ENCODE peak calls at places on chromosomes 11 and 22, in four cellular contexts. One of them, this sample, is unnamed.

GRCh38 chr11:3126207-3126865 is 38.8 kb downstream of the OSBPL5 start:
- DNase-seq in IMR-90: no peak
- DNase-seq in LNCaP clone FGC: peak
- DNase-seq in astrocyte of the cerebellum: no peak
- DNase-seq in this sample: no peak

GRCh38 chr11:62577046-62577708 is 3.5 kb upstream of the EEF1G start:
- DNase-seq in IMR-90: peak
- DNase-seq in LNCaP clone FGC: no peak
- DNase-seq in astrocyte of the cerebellum: no peak
- DNase-seq in this sample: no peak

GRCh38 chr22:39999144-39999757 is 4.5 kb downstream of the FAM83F start:
- DNase-seq in IMR-90: peak
- DNase-seq in LNCaP clone FGC: no peak
- DNase-seq in astrocyte of the cerebellum: no peak
- DNase-seq in this sample: no peak

GRCh38 chr22:32951081-32951806 is 106.9 kb downstream of the SYN3 start:
- DNase-seq in IMR-90: no peak
- DNase-seq in LNCaP clone FGC: no peak
- DNase-seq in astrocyte of the cerebellum: no peak
- DNase-seq in this sample: no peak

GRCh38 chr11:7353100-7353499 is 101.4 kb downstream of the SYT9 start:
- DNase-seq in IMR-90: no peak
- DNase-seq in LNCaP clone FGC: no peak
- DNase-seq in astrocyte of the cerebellum: no peak
- DNase-seq in this sample: no peak

GRCh38 chr11:122287401-122287800 is 171.4 kb upstream of the BLID start:
- DNase-seq in IMR-90: no peak
- DNase-seq in LNCaP clone FGC: no peak
- DNase-seq in astrocyte of the cerebellum: no peak
- DNase-seq in this sample: no peak

GRCh38 chr22:19442166-19442565 is 5.3 kb downstream of the C22orf39 start:
- DNase-seq in IMR-90: no peak
- DNase-seq in LNCaP clone FGC: no peak
- DNase-seq in astrocyte of the cerebellum: no peak
- DNase-seq in this sample: no peak

GRCh38 chr22:32378703-32379272 is 21.1 kb downstream of the RFPL3 start:
- DNase-seq in IMR-90: peak
- DNase-seq in LNCaP clone FGC: no peak
- DNase-seq in astrocyte of the cerebellum: no peak
- DNase-seq in this sample: no peak

GRCh38 chr22:39592104-39593060 is 21.8 kb downstream of the CACNA1I start:
- DNase-seq in IMR-90: peak
- DNase-seq in LNCaP clone FGC: no peak
- DNase-seq in astrocyte of the cerebellum: peak
- DNase-seq in this sample: peak

GRCh38 chr11:58685973-58686720 is 45.6 kb downstream of the GLYAT start:
- DNase-seq in IMR-90: no peak
- DNase-seq in LNCaP clone FGC: no peak
- DNase-seq in astrocyte of the cerebellum: no peak
- DNase-seq in this sample: no peak

GRCh38 chr11:10450451-10451398 is 4.3 kb upstream of the AMPD3 start:
- DNase-seq in IMR-90: no peak
- DNase-seq in LNCaP clone FGC: no peak
- DNase-seq in astrocyte of the cerebellum: no peak
- DNase-seq in this sample: no peak

GRCh38 chr22:35333220-35333619 is 33.5 kb downstream of the TOM1 start:
- DNase-seq in IMR-90: no peak
- DNase-seq in LNCaP clone FGC: no peak
- DNase-seq in astrocyte of the cerebellum: no peak
- DNase-seq in this sample: no peak

DNA sequence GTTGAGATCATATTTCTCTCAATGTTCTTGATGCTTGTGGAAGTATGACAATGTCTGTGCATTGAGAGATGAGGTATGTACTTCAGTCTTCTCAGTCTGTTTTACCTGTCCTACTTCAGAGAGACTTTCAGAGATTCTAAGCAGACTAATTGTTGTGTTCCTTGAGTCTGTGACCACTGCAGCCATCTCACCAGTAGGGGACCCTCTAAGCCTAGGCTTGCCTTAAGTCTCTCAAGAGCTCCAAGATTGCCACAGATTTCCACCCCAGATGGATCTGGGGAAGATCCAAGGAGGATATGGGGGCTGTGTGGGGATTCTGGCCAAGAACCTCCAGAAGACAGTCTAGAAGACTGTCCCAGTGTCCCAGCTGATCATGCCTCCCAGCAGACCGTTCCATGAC is 179.9 kb upstream of the PLET1 start:
- DNase-seq in IMR-90: no peak
- DNase-seq in LNCaP clone FGC: no peak
- DNase-seq in astrocyte of the cerebellum: no peak
- DNase-seq in this sample: no peak
- TF ChIP-seq CTCF in IMR-90: no peak
- TF ChIP-seq CTCF in LNCaP clone FGC: no peak
- TF ChIP-seq CTCF in astrocyte of the cerebellum: no peak
- TF ChIP-seq CTCF in this sample: no peak

DNA sequence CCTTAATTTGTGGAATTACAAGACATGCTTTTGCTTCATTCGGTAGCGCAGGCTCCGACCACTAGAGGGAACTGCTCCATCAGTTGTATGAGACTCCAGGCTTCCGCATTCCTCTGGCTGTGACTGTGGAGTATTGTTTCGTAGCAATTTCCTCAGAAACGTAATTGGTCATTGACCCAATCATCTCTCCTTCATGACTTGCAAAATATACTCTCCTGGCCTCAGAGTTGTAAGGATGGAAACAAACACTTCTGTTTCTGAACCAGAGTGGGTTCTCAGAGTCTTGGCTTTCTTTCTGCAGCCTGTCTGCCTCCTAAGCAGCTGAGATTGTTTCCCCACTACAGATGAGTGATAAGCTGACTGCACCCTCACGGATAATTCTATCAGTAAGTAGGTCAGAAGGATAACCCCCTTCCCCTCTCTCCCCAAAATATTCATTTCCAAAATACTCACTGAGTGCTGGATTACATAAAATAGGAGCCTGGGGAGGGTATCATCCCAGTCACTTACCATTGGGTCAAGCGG is 146.8 kb upstream of the ZC3H12C start:
- DNase-seq in IMR-90: peak
- DNase-seq in LNCaP clone FGC: peak
- DNase-seq in astrocyte of the cerebellum: peak
- DNase-seq in this sample: peak
- H3K4me3 ChIP-seq in IMR-90: peak
- H3K4me3 ChIP-seq in LNCaP clone FGC: no peak
- H3K4me3 ChIP-seq in astrocyte of the cerebellum: peak
- H3K4me3 ChIP-seq in this sample: peak

GRCh38 chr22:41687901-41688364 is 734 bp downstream of the SNU13 start:
- DNase-seq in IMR-90: peak
- DNase-seq in LNCaP clone FGC: no peak
- DNase-seq in astrocyte of the cerebellum: no peak
- DNase-seq in this sample: no peak

GRCh38 chr22:41683616-41684015 is 5.1 kb downstream of the SNU13 start:
- DNase-seq in IMR-90: no peak
- DNase-seq in LNCaP clone FGC: no peak
- DNase-seq in astrocyte of the cerebellum: no peak
- DNase-seq in this sample: no peak

GRCh38 chr22:41684194-41684593 is 4.5 kb downstream of the SNU13 start:
- DNase-seq in IMR-90: no peak
- DNase-seq in LNCaP clone FGC: no peak
- DNase-seq in astrocyte of the cerebellum: no peak
- DNase-seq in this sample: no peak

GRCh38 chr22:41690476-41690875 is 1.8 kb upstream of the SNU13 start:
- DNase-seq in IMR-90: no peak
- DNase-seq in LNCaP clone FGC: no peak
- DNase-seq in astrocyte of the cerebellum: no peak
- DNase-seq in this sample: no peak

GRCh38 chr22:41688365-41689211 is at the start of gene SNU13:
- DNase-seq in IMR-90: peak
- DNase-seq in LNCaP clone FGC: peak
- DNase-seq in astrocyte of the cerebellum: peak
- DNase-seq in this sample: peak
- TF ChIP-seq CTCF in IMR-90: peak
- TF ChIP-seq CTCF in LNCaP clone FGC: no peak
- TF ChIP-seq CTCF in astrocyte of the cerebellum: peak
- TF ChIP-seq CTCF in this sample: no peak

GRCh38 chr11:4164884-4165590 is 70.4 kb downstream of the RRM1 start:
- DNase-seq in IMR-90: no peak
- DNase-seq in LNCaP clone FGC: no peak
- DNase-seq in astrocyte of the cerebellum: no peak
- DNase-seq in this sample: no peak

GRCh38 chr11:4167292-4167691 is 72.7 kb downstream of the RRM1 start:
- DNase-seq in IMR-90: no peak
- DNase-seq in LNCaP clone FGC: no peak
- DNase-seq in astrocyte of the cerebellum: no peak
- DNase-seq in this sample: no peak

GRCh38 chr11:4167758-4168157 is 73.2 kb downstream of the RRM1 start:
- DNase-seq in IMR-90: no peak
- DNase-seq in LNCaP clone FGC: no peak
- DNase-seq in astrocyte of the cerebellum: no peak
- DNase-seq in this sample: no peak
- H3K4me3 ChIP-seq in IMR-90: no peak
- H3K4me3 ChIP-seq in LNCaP clone FGC: no peak
- H3K4me3 ChIP-seq in astrocyte of the cerebellum: no peak
- H3K4me3 ChIP-seq in this sample: no peak

GRCh38 chr11:101428918-101429317 is 154.9 kb downstream of the TRPC6 start:
- DNase-seq in IMR-90: peak
- DNase-seq in LNCaP clone FGC: peak
- DNase-seq in astrocyte of the cerebellum: peak
- DNase-seq in this sample: no peak
- TF ChIP-seq CTCF in IMR-90: peak
- TF ChIP-seq CTCF in LNCaP clone FGC: peak
- TF ChIP-seq CTCF in astrocyte of the cerebellum: peak
- TF ChIP-seq CTCF in this sample: peak

GRCh38 chr11:33733978-33734377 is 2.2 kb downstream of the CD59 start:
- DNase-seq in IMR-90: no peak
- DNase-seq in LNCaP clone FGC: no peak
- DNase-seq in astrocyte of the cerebellum: no peak
- DNase-seq in this sample: no peak
- H3K4me3 ChIP-seq in IMR-90: peak
- H3K4me3 ChIP-seq in LNCaP clone FGC: no peak
- H3K4me3 ChIP-seq in astrocyte of the cerebellum: peak
- H3K4me3 ChIP-seq in this sample: peak

DNA sequence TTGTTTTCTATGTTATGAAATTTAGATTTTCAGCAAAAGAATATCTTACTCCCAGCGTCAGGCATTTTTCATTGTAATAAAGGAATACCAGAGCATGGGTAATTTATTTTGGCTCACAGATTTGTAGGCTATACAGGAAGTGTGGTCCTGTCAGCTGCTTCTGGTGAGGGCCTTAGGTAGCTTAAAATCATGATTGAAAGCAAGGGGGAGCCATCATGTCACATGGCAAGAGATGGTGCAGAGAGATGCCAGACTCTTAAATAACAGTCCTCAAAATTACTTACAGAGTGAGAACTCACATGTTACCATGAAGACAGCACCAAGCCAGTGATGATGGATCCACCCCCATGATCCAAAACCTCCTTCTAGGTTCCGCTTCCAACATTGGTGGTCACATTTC is 825.0 kb upstream of the CHORDC1 start:
- DNase-seq in IMR-90: no peak
- DNase-seq in LNCaP clone FGC: no peak
- DNase-seq in astrocyte of the cerebellum: no peak
- DNase-seq in this sample: no peak
- TF ChIP-seq CTCF in IMR-90: no peak
- TF ChIP-seq CTCF in LNCaP clone FGC: no peak
- TF ChIP-seq CTCF in astrocyte of the cerebellum: no peak
- TF ChIP-seq CTCF in this sample: no peak

GRCh38 chr11:30585892-30586250 is 282 bp downstream of the MPPED2 start:
- DNase-seq in IMR-90: no peak
- DNase-seq in LNCaP clone FGC: no peak
- DNase-seq in astrocyte of the cerebellum: no peak
- DNase-seq in this sample: no peak

GRCh38 chr11:30583505-30584280 is 2.5 kb downstream of the MPPED2 start:
- DNase-seq in IMR-90: no peak
- DNase-seq in LNCaP clone FGC: no peak
- DNase-seq in astrocyte of the cerebellum: no peak
- DNase-seq in this sample: no peak

GRCh38 chr11:30581646-30582045 is 4.5 kb downstream of the MPPED2 start:
- DNase-seq in IMR-90: no peak
- DNase-seq in LNCaP clone FGC: no peak
- DNase-seq in astrocyte of the cerebellum: no peak
- DNase-seq in this sample: no peak

GRCh38 chr11:30586251-30587144 is at the start of gene MPPED2:
- DNase-seq in IMR-90: no peak
- DNase-seq in LNCaP clone FGC: no peak
- DNase-seq in astrocyte of the cerebellum: no peak
- DNase-seq in this sample: no peak

DNA sequence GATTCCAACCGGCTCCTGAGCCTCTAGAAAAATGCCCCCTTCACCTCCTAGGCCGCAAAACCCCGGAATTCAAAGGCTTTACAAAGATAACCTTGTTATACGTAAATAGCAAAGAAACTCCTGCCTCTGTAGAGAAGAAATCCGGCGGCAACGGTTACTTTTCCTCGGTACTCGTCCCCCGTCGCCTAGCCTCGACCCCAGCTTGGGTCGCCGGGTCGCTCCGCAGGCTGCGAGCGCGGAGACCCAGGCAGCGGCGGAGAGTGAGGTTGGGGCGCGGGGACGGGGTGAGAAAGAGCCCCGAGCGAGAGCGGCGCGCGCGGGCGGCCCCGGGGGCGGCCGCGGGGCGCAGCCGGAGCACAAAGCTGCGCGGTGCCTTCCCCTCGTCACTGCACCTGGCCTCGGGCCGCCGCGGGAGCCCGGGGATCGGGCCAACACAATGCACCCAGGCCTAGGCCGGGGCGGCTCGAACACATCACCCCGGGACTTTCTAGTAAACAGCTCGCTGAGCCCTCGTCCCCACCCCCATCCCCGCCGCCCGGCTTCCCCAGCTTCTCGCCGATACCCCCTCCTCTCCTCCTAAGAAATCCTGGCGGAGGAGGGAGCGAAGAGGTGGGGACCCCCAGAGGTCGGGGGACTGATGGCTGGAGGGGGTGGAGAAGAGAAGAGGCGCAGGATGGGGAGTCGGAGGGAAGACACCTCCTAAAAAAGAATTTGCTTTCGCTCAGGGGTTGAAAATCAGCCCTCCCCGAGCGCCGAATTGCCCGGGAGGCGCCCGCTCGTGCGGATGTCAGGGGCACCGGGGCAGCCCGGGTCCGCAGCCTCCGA is 874 bp downstream of the MPPED2 start:
- DNase-seq in IMR-90: no peak
- DNase-seq in LNCaP clone FGC: no peak
- DNase-seq in astrocyte of the cerebellum: no peak
- DNase-seq in this sample: no peak
- H3K4me3 ChIP-seq in IMR-90: peak
- H3K4me3 ChIP-seq in LNCaP clone FGC: peak
- H3K4me3 ChIP-seq in astrocyte of the cerebellum: peak
- H3K4me3 ChIP-seq in this sample: peak